ENCODE peak calls at places on chromosome 13, in ten cellular contexts. B, M, V, T, G, P, I, J, C and F are unnamed samples.

GRCh38 chr13:113573065-113573464 is 11.5 kb upstream of the TFDP1 start:
- DNase-seq in B (no peak), M (no peak), V (no peak), T (no peak), G (no peak), P (no peak), I (no peak), J (no peak), C (peak; percentile 1), F (no peak)

GRCh38 chr13:113357529-113357928 is 6.4 kb downstream of the GRTP1 start:
- DNase-seq in B (no peak), M (no peak), V (no peak), T (peak; percentile 3), G (no peak), P (no peak), I (no peak), J (no peak), C (no peak), F (peak; percentile 36)

GRCh38 chr13:100721885-100722512 is 47.4 kb upstream of the TMTC4 start:
- DNase-seq in B (no peak), M (peak; percentile 29), V (peak; percentile 35), T (peak; percentile 63), G (no peak), P (peak; percentile 48), I (peak; percentile 57), J (peak; percentile 16), C (no peak), F (peak; percentile 39)

GRCh38 chr13:41837668-41838067 is 123.2 kb downstream of the VWA8 start:
- DNase-seq in B (no peak), M (no peak), V (no peak), T (no peak), G (no peak), P (no peak), I (no peak), J (no peak), C (no peak), F (no peak)

GRCh38 chr13:113407531-113408393 is 43.8 kb upstream of the GRTP1 start:
- DNase-seq in B (no peak), M (no peak), V (no peak), T (no peak), G (no peak), P (no peak), I (no peak), J (no peak), C (no peak), F (no peak)

GRCh38 chr13:80338781-80339577 is 1.9 kb downstream of the SPRY2 start:
- DNase-seq in B (peak; percentile 50), M (peak; percentile 67), V (peak; percentile 83), T (peak; percentile 87), G (peak; percentile 79), P (peak; percentile 63), I (peak; percentile 6), J (peak; percentile 78), C (peak; percentile 59), F (peak; percentile 56)

GRCh38 chr13:51396352-51396751 is 56.5 kb downstream of the INTS6 start:
- DNase-seq in B (no peak), M (no peak), V (no peak), T (peak; percentile 15), G (no peak), P (no peak), I (no peak), J (no peak), C (no peak), F (no peak)

GRCh38 chr13:37225414-37226047 is 120.1 kb upstream of the CSNK1A1L start:
- DNase-seq in B (no peak), M (no peak), V (no peak), T (peak; percentile 58), G (no peak), P (no peak), I (no peak), J (no peak), C (no peak), F (no peak)

GRCh38 chr13:27924529-27925141 is 4.8 kb downstream of the PDX1 start:
- DNase-seq in B (no peak), M (no peak), V (no peak), T (no peak), G (no peak), P (no peak), I (no peak), J (no peak), C (no peak), F (no peak)

GRCh38 chr13:106088094-106088493 is 447.4 kb downstream of the EFNB2 start:
- DNase-seq in B (no peak), M (no peak), V (no peak), T (no peak), G (no peak), P (no peak), I (no peak), J (no peak), C (no peak), F (no peak)

GRCh38 chr13:106087201-106087600 is 448.3 kb downstream of the EFNB2 start:
- DNase-seq in B (no peak), M (no peak), V (no peak), T (no peak), G (no peak), P (no peak), I (no peak), J (no peak), C (no peak), F (no peak)

GRCh38 chr13:106078191-106078590 is 457.3 kb downstream of the EFNB2 start:
- DNase-seq in B (no peak), M (no peak), V (no peak), T (peak; percentile 25), G (no peak), P (no peak), I (no peak), J (no peak), C (no peak), F (no peak)

GRCh38 chr13:106089251-106089940 is 446.1 kb downstream of the EFNB2 start:
- DNase-seq in B (no peak), M (no peak), V (no peak), T (no peak), G (no peak), P (no peak), I (no peak), J (no peak), C (no peak), F (no peak)

DNA sequence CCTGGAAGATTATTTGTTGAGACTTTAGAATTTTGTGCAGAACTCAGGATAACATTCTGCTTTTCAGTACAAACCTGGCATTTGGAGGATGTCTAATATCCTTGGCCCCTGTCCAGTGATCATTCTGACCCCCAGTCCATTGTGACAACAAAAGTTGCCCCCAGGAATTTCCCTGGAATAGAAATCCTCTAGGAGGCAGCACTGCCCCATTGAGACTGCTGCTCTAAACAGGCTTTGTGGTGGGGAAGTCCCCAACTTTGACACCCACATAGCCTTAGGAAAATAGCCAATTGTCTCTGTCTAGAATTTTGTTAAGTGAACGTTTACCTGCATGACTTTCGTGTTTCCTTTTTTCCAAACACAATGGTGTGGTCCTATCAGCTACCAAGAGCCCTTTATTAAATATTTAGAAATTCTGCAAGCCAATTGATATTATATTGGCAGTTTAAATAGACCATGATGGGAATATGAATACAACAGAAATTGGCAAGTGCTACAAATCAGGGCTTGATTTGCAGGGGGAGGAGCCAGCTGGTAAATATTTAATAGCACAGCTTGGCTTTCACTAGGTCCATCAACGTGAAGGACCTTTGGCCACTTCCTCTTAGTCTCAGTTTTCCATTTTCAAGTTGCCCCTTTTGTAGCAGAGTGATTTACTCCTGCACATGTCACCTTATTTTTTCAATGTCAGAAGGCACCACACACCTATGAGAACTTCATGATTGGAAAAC is 451.7 kb downstream of the EFNB2 start:
- DNase-seq in B (no peak), M (peak; percentile 25), V (no peak), T (peak; percentile 62), G (no peak), P (no peak), I (no peak), J (peak; percentile 32), C (no peak), F (no peak)
- TF ChIP-seq CTCF in B (peak; percentile 43), M (peak; percentile 68), V (peak; percentile 17), T (peak; percentile 86), G (no peak), P (peak; percentile 13), I (no peak), J (peak; percentile 61), C (peak; percentile 49), F (peak; percentile 71)

GRCh38 chr13:91955546-91956355 is 557.3 kb downstream of the GPC5 start:
- DNase-seq in B (no peak), M (no peak), V (no peak), T (no peak), G (no peak), P (no peak), I (no peak), J (no peak), C (no peak), F (no peak)

GRCh38 chr13:91946498-91947070 is 548.2 kb downstream of the GPC5 start:
- DNase-seq in B (no peak), M (no peak), V (no peak), T (peak; percentile 49), G (no peak), P (no peak), I (no peak), J (no peak), C (no peak), F (no peak)

DNA sequence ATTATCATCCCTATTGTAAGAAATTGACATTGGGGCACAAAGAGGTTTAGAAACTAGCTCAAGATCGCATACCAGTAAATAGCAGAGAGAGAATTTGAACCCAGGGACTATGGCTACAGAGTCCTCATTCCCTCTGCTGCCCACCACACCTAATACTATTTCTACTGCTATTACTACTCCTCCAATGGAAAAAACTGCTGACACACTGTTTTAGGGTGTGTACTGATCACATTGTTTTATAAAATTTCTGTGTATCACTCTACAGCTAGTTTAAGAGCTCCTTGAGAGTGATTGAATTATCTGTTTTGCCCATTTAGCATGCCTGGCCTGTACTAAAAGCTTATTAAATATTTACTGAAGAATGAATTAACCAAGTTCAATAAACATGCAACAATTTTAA is 552.4 kb downstream of the GPC5 start:
- DNase-seq in B (no peak), M (no peak), V (no peak), T (no peak), G (no peak), P (no peak), I (no peak), J (no peak), C (no peak), F (no peak)
- H3K27me3 ChIP-seq in B (no peaks in the 10 kb centered on the region), M (no peaks in the 10 kb centered on the region), V (no peaks in the 10 kb centered on the region), T (no peaks in the 10 kb centered on the region), G (no peaks in the 10 kb centered on the region), P (no peaks in the 10 kb centered on the region), I (no peaks in the 10 kb centered on the region), J (no peaks in the 10 kb centered on the region), C (no peaks in the 10 kb centered on the region), F (no peaks in the 10 kb centered on the region)

GRCh38 chr13:107276936-107277335 is 709.0 kb upstream of the ARGLU1 start:
- DNase-seq in B (no peak), M (no peak), V (no peak), T (no peak), G (no peak), P (no peak), I (no peak), J (no peak), C (no peak), F (no peak)
- H3K27ac ChIP-seq in B (no peak overlapping the region), M (no peak overlapping the region), V (no peak overlapping the region), T (no peak overlapping the region), G (no peak overlapping the region), P (no peak overlapping the region), I (no peak overlapping the region), J (no peak overlapping the region), C (no peak overlapping the region), F (no peak overlapping the region)

DNA sequence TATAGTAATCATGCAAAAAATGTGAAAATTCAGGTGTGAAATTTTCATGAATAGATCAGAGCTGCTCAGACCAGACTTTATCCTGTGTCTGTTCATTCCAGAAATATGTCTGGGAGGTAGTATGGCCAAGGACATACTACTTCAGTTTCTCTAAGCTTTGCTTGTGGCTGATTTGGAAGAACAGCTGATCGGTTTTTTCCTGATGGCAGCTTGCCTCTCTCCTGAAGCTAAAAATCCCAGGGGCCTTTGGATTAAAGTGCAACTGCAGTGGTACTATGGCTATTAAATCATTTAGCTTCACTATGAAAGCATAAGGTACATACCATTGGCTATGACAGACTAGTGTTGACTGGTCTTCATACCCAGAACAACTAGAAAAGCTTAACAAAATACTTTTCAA is 201.7 kb upstream of the MIR17HG start:
- DNase-seq in B (no peak), M (no peak), V (no peak), T (no peak), G (no peak), P (no peak), I (no peak), J (no peak), C (no peak), F (no peak)
- TF ChIP-seq CTCF in B (no peak), M (no peak), V (no peak), T (no peak), G (no peak), P (no peak), I (no peak), J (no peak), C (no peak), F (no peak)